ENCODE peak calls at places on chromosomes 4 and X, in five cellular contexts. One of them, this sample, is unnamed.

GRCh38 chrX:71859637-71860036 is 51.0 kb upstream of the NHSL2 start:
- DNase-seq in A549: no peak
- DNase-seq in psoas muscle: no peak
- DNase-seq in fibroblast of the aortic adventitia: peak
- DNase-seq in prostate gland: no peak
- DNase-seq in this sample: no peak

GRCh38 chrX:23383411-23383810 is 48.8 kb downstream of the PTCHD1 start:
- DNase-seq in A549: no peak
- DNase-seq in psoas muscle: no peak
- DNase-seq in fibroblast of the aortic adventitia: peak
- DNase-seq in prostate gland: no peak
- DNase-seq in this sample: peak

GRCh38 chrX:149198980-149199732 is 305.9 kb downstream of the IDS start:
- DNase-seq in A549: no peak
- DNase-seq in psoas muscle: no peak
- DNase-seq in fibroblast of the aortic adventitia: no peak
- DNase-seq in prostate gland: no peak
- DNase-seq in this sample: no peak

GRCh38 chrX:66912417-66912816 is 273.5 kb upstream of the EDA2R start:
- DNase-seq in A549: no peak
- DNase-seq in psoas muscle: no peak
- DNase-seq in fibroblast of the aortic adventitia: no peak
- DNase-seq in prostate gland: no peak
- DNase-seq in this sample: no peak

GRCh38 chrX:19440713-19441112 is 74.6 kb downstream of the MAP3K15 start:
- DNase-seq in A549: no peak
- DNase-seq in psoas muscle: no peak
- DNase-seq in fibroblast of the aortic adventitia: peak
- DNase-seq in prostate gland: no peak
- DNase-seq in this sample: peak

GRCh38 chr4:82984459-82984858 is 26.2 kb downstream of the LIN54 start:
- DNase-seq in A549: peak
- DNase-seq in psoas muscle: no peak
- DNase-seq in fibroblast of the aortic adventitia: peak
- DNase-seq in prostate gland: no peak
- DNase-seq in this sample: peak

GRCh38 chr4:7761720-7762119 is 177.9 kb downstream of the AFAP1 start:
- DNase-seq in A549: peak
- DNase-seq in psoas muscle: peak
- DNase-seq in fibroblast of the aortic adventitia: peak
- DNase-seq in prostate gland: no peak
- DNase-seq in this sample: no peak

GRCh38 chr4:157048248-157048647 is 27.7 kb upstream of the GLRB start:
- DNase-seq in A549: no peak
- DNase-seq in psoas muscle: peak
- DNase-seq in fibroblast of the aortic adventitia: peak
- DNase-seq in prostate gland: no peak
- DNase-seq in this sample: peak

GRCh38 chrX:40158036-40158706 is 60.4 kb upstream of the BCOR start:
- DNase-seq in A549: peak
- DNase-seq in psoas muscle: peak
- DNase-seq in fibroblast of the aortic adventitia: no peak
- DNase-seq in prostate gland: no peak
- DNase-seq in this sample: no peak

GRCh38 chr4:129043523-129043922 is 49.8 kb downstream of the SCLT1 start:
- DNase-seq in A549: no peak
- DNase-seq in psoas muscle: no peak
- DNase-seq in fibroblast of the aortic adventitia: peak
- DNase-seq in prostate gland: no peak
- DNase-seq in this sample: peak

GRCh38 chr4:53551963-53552362 is 39.3 kb downstream of the LNX1 start:
- DNase-seq in A549: no peak
- DNase-seq in psoas muscle: no peak
- DNase-seq in fibroblast of the aortic adventitia: no peak
- DNase-seq in prostate gland: no peak
- DNase-seq in this sample: no peak

GRCh38 chr4:170671171-170671570 is 581.4 kb upstream of the AADAT start:
- DNase-seq in A549: no peak
- DNase-seq in psoas muscle: no peak
- DNase-seq in fibroblast of the aortic adventitia: no peak
- DNase-seq in prostate gland: no peak
- DNase-seq in this sample: no peak

GRCh38 chr4:154390324-154390723 is 101.3 kb downstream of the DCHS2 start:
- DNase-seq in A549: no peak
- DNase-seq in psoas muscle: no peak
- DNase-seq in fibroblast of the aortic adventitia: no peak
- DNase-seq in prostate gland: no peak
- DNase-seq in this sample: no peak

GRCh38 chr4:106522839-106523238 is 154.3 kb upstream of the GIMD1 start:
- DNase-seq in A549: no peak
- DNase-seq in psoas muscle: no peak
- DNase-seq in fibroblast of the aortic adventitia: no peak
- DNase-seq in prostate gland: no peak
- DNase-seq in this sample: no peak

GRCh38 chr4:42083816-42084215 is 68.6 kb downstream of the BEND4 start:
- DNase-seq in A549: no peak
- DNase-seq in psoas muscle: no peak
- DNase-seq in fibroblast of the aortic adventitia: no peak
- DNase-seq in prostate gland: no peak
- DNase-seq in this sample: no peak

GRCh38 chr4:8355864-8356565 is 84.5 kb downstream of the ACOX3 start:
- DNase-seq in A549: no peak
- DNase-seq in psoas muscle: no peak
- DNase-seq in fibroblast of the aortic adventitia: peak
- DNase-seq in prostate gland: peak
- DNase-seq in this sample: no peak

GRCh38 chrX:18354369-18355329 is at the start of gene SCML2:
- DNase-seq in A549: peak
- DNase-seq in psoas muscle: peak
- DNase-seq in fibroblast of the aortic adventitia: peak
- DNase-seq in prostate gland: peak
- DNase-seq in this sample: no peak

GRCh38 chrX:71541546-71542022 is 8.7 kb downstream of the OGT start:
- DNase-seq in A549: no peak
- DNase-seq in psoas muscle: no peak
- DNase-seq in fibroblast of the aortic adventitia: peak
- DNase-seq in prostate gland: no peak
- DNase-seq in this sample: no peak

GRCh38 chr4:8282742-8283141 is 13.2 kb downstream of the HTRA3 start:
- DNase-seq in A549: no peak
- DNase-seq in psoas muscle: peak
- DNase-seq in fibroblast of the aortic adventitia: no peak
- DNase-seq in prostate gland: no peak
- DNase-seq in this sample: no peak

GRCh38 chr4:48687313-48687712 is 92.8 kb downstream of the FRYL start:
- DNase-seq in A549: no peak
- DNase-seq in psoas muscle: no peak
- DNase-seq in fibroblast of the aortic adventitia: no peak
- DNase-seq in prostate gland: no peak
- DNase-seq in this sample: no peak

GRCh38 chr4:99855677-99856076 is 38.5 kb downstream of the LAMTOR3 start:
- DNase-seq in A549: no peak
- DNase-seq in psoas muscle: no peak
- DNase-seq in fibroblast of the aortic adventitia: no peak
- DNase-seq in prostate gland: no peak
- DNase-seq in this sample: no peak

GRCh38 chr4:169437299-169438047 is 166.7 kb upstream of the SH3RF1 start:
- DNase-seq in A549: no peak
- DNase-seq in psoas muscle: no peak
- DNase-seq in fibroblast of the aortic adventitia: no peak
- DNase-seq in prostate gland: no peak
- DNase-seq in this sample: no peak

GRCh38 chr4:55435136-55435535 is 39.4 kb downstream of the TMEM165 start:
- DNase-seq in A549: no peak
- DNase-seq in psoas muscle: no peak
- DNase-seq in fibroblast of the aortic adventitia: peak
- DNase-seq in prostate gland: no peak
- DNase-seq in this sample: no peak

GRCh38 chr4:183408791-183409190 is 35.6 kb upstream of the CDKN2AIP start:
- DNase-seq in A549: no peak
- DNase-seq in psoas muscle: no peak
- DNase-seq in fibroblast of the aortic adventitia: no peak
- DNase-seq in prostate gland: peak
- DNase-seq in this sample: no peak

GRCh38 chr4:103306870-103307345 is 108.8 kb upstream of the CENPE start:
- DNase-seq in A549: no peak
- DNase-seq in psoas muscle: no peak
- DNase-seq in fibroblast of the aortic adventitia: peak
- DNase-seq in prostate gland: peak
- DNase-seq in this sample: no peak

GRCh38 chr4:13933163-13933562 is 305.6 kb upstream of the BOD1L1 start:
- DNase-seq in A549: no peak
- DNase-seq in psoas muscle: no peak
- DNase-seq in fibroblast of the aortic adventitia: peak
- DNase-seq in prostate gland: no peak
- DNase-seq in this sample: no peak

GRCh38 chr4:172105918-172106317 is 292.7 kb downstream of the GALNTL6 start:
- DNase-seq in A549: no peak
- DNase-seq in psoas muscle: no peak
- DNase-seq in fibroblast of the aortic adventitia: no peak
- DNase-seq in prostate gland: no peak
- DNase-seq in this sample: no peak

GRCh38 chr4:17578482-17578891 is 1.5 kb downstream of the LAP3 start:
- DNase-seq in A549: no peak
- DNase-seq in psoas muscle: no peak
- DNase-seq in fibroblast of the aortic adventitia: peak
- DNase-seq in prostate gland: no peak
- DNase-seq in this sample: no peak

GRCh38 chrX:41705680-41706374 is 17.1 kb downstream of the GPR34 start:
- DNase-seq in A549: no peak
- DNase-seq in psoas muscle: no peak
- DNase-seq in fibroblast of the aortic adventitia: no peak
- DNase-seq in prostate gland: no peak
- DNase-seq in this sample: no peak

GRCh38 chr4:82715731-82716617 is 82.6 kb downstream of the SCD5 start:
- DNase-seq in A549: no peak
- DNase-seq in psoas muscle: no peak
- DNase-seq in fibroblast of the aortic adventitia: peak
- DNase-seq in prostate gland: no peak
- DNase-seq in this sample: no peak

GRCh38 chr4:81039351-81040174 is 9.1 kb downstream of the BMP3 start:
- DNase-seq in A549: no peak
- DNase-seq in psoas muscle: no peak
- DNase-seq in fibroblast of the aortic adventitia: peak
- DNase-seq in prostate gland: no peak
- DNase-seq in this sample: no peak
- H3K4me3 ChIP-seq in A549: no peak
- H3K4me3 ChIP-seq in psoas muscle: no peak
- H3K4me3 ChIP-seq in fibroblast of the aortic adventitia: no peak
- H3K4me3 ChIP-seq in prostate gland: no peak
- H3K4me3 ChIP-seq in this sample: no peak

GRCh38 chr4:6362896-6363295 is 93.2 kb downstream of the WFS1 start:
- DNase-seq in A549: no peak
- DNase-seq in psoas muscle: peak
- DNase-seq in fibroblast of the aortic adventitia: peak
- DNase-seq in prostate gland: no peak
- DNase-seq in this sample: no peak

GRCh38 chr4:6361076-6361784 is 91.6 kb downstream of the WFS1 start:
- DNase-seq in A549: no peak
- DNase-seq in psoas muscle: no peak
- DNase-seq in fibroblast of the aortic adventitia: no peak
- DNase-seq in prostate gland: no peak
- DNase-seq in this sample: no peak

GRCh38 chr4:6360385-6360784 is 90.7 kb downstream of the WFS1 start:
- DNase-seq in A549: no peak
- DNase-seq in psoas muscle: peak
- DNase-seq in fibroblast of the aortic adventitia: no peak
- DNase-seq in prostate gland: no peak
- DNase-seq in this sample: no peak

GRCh38 chr4:6364146-6364545 is 94.5 kb downstream of the WFS1 start:
- DNase-seq in A549: no peak
- DNase-seq in psoas muscle: no peak
- DNase-seq in fibroblast of the aortic adventitia: no peak
- DNase-seq in prostate gland: no peak
- DNase-seq in this sample: no peak

GRCh38 chr4:6362243-6362885 is 92.7 kb downstream of the WFS1 start:
- DNase-seq in A549: peak
- DNase-seq in psoas muscle: no peak
- DNase-seq in fibroblast of the aortic adventitia: no peak
- DNase-seq in prostate gland: no peak
- DNase-seq in this sample: no peak
- TF ChIP-seq CTCF in A549: peak
- TF ChIP-seq CTCF in psoas muscle: no peak
- TF ChIP-seq CTCF in fibroblast of the aortic adventitia: no peak
- TF ChIP-seq CTCF in prostate gland: no peak
- TF ChIP-seq CTCF in this sample: no peak

GRCh38 chrX:102712967-102713677 is 874 bp downstream of the GPRASP2 start:
- DNase-seq in A549: peak
- DNase-seq in psoas muscle: peak
- DNase-seq in fibroblast of the aortic adventitia: peak
- DNase-seq in prostate gland: peak
- DNase-seq in this sample: no peak

GRCh38 chrX:102711872-102712215 is 404 bp upstream of the GPRASP2 start:
- DNase-seq in A549: no peak
- DNase-seq in psoas muscle: no peak
- DNase-seq in fibroblast of the aortic adventitia: no peak
- DNase-seq in prostate gland: no peak
- DNase-seq in this sample: no peak

GRCh38 chrX:102708900-102709299 is 3.3 kb upstream of the GPRASP2 start:
- DNase-seq in A549: no peak
- DNase-seq in psoas muscle: no peak
- DNase-seq in fibroblast of the aortic adventitia: no peak
- DNase-seq in prostate gland: no peak
- DNase-seq in this sample: no peak

GRCh38 chrX:102714994-102715393 is 2.7 kb downstream of the GPRASP2 start:
- DNase-seq in A549: no peak
- DNase-seq in psoas muscle: no peak
- DNase-seq in fibroblast of the aortic adventitia: no peak
- DNase-seq in prostate gland: no peak
- DNase-seq in this sample: no peak

GRCh38 chrX:102712216-102712966 is at the start of gene GPRASP2:
- DNase-seq in A549: no peak
- DNase-seq in psoas muscle: peak
- DNase-seq in fibroblast of the aortic adventitia: peak
- DNase-seq in prostate gland: peak
- DNase-seq in this sample: no peak
- H3K4me3 ChIP-seq in A549: peak
- H3K4me3 ChIP-seq in psoas muscle: peak
- H3K4me3 ChIP-seq in fibroblast of the aortic adventitia: peak
- H3K4me3 ChIP-seq in prostate gland: peak
- H3K4me3 ChIP-seq in this sample: peak

GRCh38 chr4:108749119-108749518 is 13.7 kb downstream of the ETNPPL start:
- DNase-seq in A549: no peak
- DNase-seq in psoas muscle: no peak
- DNase-seq in fibroblast of the aortic adventitia: no peak
- DNase-seq in prostate gland: no peak
- DNase-seq in this sample: no peak
- TF ChIP-seq CTCF in A549: no peak
- TF ChIP-seq CTCF in psoas muscle: no peak
- TF ChIP-seq CTCF in fibroblast of the aortic adventitia: no peak
- TF ChIP-seq CTCF in prostate gland: no peak
- TF ChIP-seq CTCF in this sample: peak

This sample was measured in HFF-Myc.